ENCODE peak calls at places on chromosomes 2 and 18, in ten cellular contexts. H is upper lobe of left lung, Q is HFF-Myc, C is fibroblast of villous mesenchyme, F is neural crest cell, M is lung, E is GM20000, I is H9, W is activated B cell treated with CpG ODN at 0.5 μM for 24 hours, N is Calu3. G is an unnamed sample.
A peak's percentile ranks its signal among the peaks of the same experiment; 100 is the strongest.

GRCh38 chr2:238645095-238645494 is 202.8 kb upstream of the TWIST2 start:
- DNase-seq in H (no peak), C (no peak), F (no peak), E (no peak), W (no peak), Q (no peak), M (no peak), I (no peak), N (no peak), G (no peak)

GRCh38 chr2:43034921-43035320 is 191.5 kb downstream of the ZFP36L2 start:
- DNase-seq in F (no peak), W (no peak), H (no peak), Q (no peak), N (no peak), C (no peak), M (no peak), E (no peak), I (no peak), G (no peak)

GRCh38 chr2:20652673-20653575 is 2.0 kb upstream of the HS1BP3 start:
- DNase-seq in Q (no peak), H (no peak), W (no peak), E (no peak), I (no peak), M (no peak), C (no peak), F (no peak), N (no peak), G (no peak)

GRCh38 chr2:182915369-182916326 is 49.2 kb upstream of the FRZB start:
- DNase-seq in I (no peak), N (no peak), Q (peak; percentile 42), E (no peak), M (no peak), F (no peak), H (no peak), C (peak; percentile 71), W (no peak), G (no peak)

GRCh38 chr2:139916822-139917221 is 1136.6 kb upstream of the NXPH2 start:
- DNase-seq in W (no peak), I (no peak), N (no peak), H (no peak), C (no peak), M (no peak), Q (no peak), E (no peak), F (no peak), G (no peak)

GRCh38 chr2:184721881-184722280 is 123.6 kb downstream of the ZNF804A start:
- DNase-seq in E (no peak), F (no peak), C (no peak), Q (no peak), I (no peak), M (no peak), W (no peak), H (no peak), N (no peak), G (no peak)

GRCh38 chr2:64914735-64915509 is 74.3 kb upstream of the SLC1A4 start:
- DNase-seq in M (no peak), H (no peak), W (no peak), C (peak; percentile 86), F (no peak), I (no peak), Q (peak; percentile 36), N (no peak), E (peak; percentile 70), G (no peak)

GRCh38 chr2:12083081-12083569 is 336.7 kb downstream of the LPIN1 start:
- DNase-seq in M (no peak), E (no peak), I (peak; percentile 73), Q (no peak), W (no peak), C (no peak), N (no peak), F (no peak), H (no peak), G (no peak)

GRCh38 chr18:63762518-63762917 is 12.7 kb upstream of the SERPINB7 start:
- DNase-seq in C (peak; percentile 52), I (no peak), E (no peak), W (no peak), M (no peak), F (no peak), Q (no peak), H (no peak), N (no peak), G (no peak)

GRCh38 chr2:26732446-26732845 is 31.6 kb upstream of the SLC35F6 start:
- DNase-seq in I (no peak), W (no peak), H (no peak), F (no peak), M (no peak), E (no peak), N (no peak), Q (no peak), C (no peak), G (no peak)

GRCh38 chr2:166419616-166419934 is 43.8 kb upstream of the SCN9A start:
- DNase-seq in F (no peak), M (no peak), Q (no peak), W (no peak), I (no peak), C (peak; percentile 53), N (no peak), H (no peak), E (no peak), G (no peak)

GRCh38 chr2:150663143-150663542 is 175.7 kb upstream of the RND3 start:
- DNase-seq in N (no peak), E (no peak), W (no peak), F (no peak), Q (peak; percentile 90), H (no peak), I (no peak), C (peak; percentile 59), M (no peak), G (no peak)

GRCh38 chr2:157032019-157032418 is 225.5 kb upstream of the GALNT5 start:
- DNase-seq in F (no peak), I (no peak), W (no peak), M (no peak), C (peak; percentile 52), N (peak; percentile 18), Q (peak; percentile 59), E (no peak), H (no peak), G (no peak)

GRCh38 chr2:143110759-143111428 is 18.3 kb upstream of the ARHGAP15 start:
- DNase-seq in I (peak; percentile 63), Q (peak; percentile 46), M (peak; percentile 64), H (peak; percentile 67), C (peak; percentile 59), E (peak; percentile 62), W (no peak), N (peak; percentile 61), F (peak; percentile 63), G (peak; percentile 64)
- TF ChIP-seq CTCF in I (peak; percentile 82), Q (peak; percentile 68), M (peak; percentile 59), H (peak; percentile 43), C (peak; percentile 63), E (peak; percentile 32), W (peak; percentile 77), N (peak; percentile 48), F (peak; percentile 83), G (peak; percentile 75)

DNA sequence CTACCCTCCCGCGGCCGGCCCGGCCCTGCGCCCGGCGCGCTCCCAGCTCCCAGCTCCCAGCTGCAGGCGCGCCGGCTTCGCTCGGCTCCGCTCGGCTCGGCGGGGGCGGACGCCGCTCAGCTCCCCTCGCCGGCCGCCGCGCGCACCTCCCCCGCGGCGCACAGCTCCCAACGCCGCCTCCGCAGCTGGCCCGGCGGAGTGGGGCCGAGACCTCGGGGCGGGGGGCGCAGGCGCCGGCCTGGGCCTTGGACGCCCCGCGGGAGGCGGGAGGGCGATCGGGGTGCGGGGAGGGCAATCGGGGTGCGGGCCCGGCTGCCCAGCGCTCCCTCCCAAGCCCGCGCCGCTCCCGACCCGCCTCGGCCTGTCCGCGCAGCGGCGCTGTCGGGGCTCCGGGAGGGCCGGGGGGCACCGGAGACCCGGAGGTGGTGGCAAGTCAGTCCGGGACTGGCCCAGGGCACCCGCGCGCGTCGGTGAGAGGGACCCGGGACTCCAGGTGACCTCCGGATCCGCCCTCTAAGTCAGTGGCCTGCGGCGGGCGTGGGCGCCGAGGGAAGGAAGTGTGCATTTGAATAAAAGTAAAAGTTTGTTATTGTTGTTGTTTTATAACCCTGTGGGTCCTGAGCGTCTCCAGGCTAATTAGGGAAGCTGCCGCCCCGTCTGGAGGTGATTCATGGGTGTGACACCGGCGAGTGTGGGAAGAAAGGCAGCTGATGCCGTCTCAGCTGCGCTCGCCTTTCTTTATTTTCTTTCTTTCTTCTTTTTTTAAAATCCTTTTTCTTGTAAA is at the start of gene CRACDL:
- DNase-seq in I (no peak), M (no peak), Q (no peak), E (peak; percentile 53), C (no peak), H (no peak), F (no peak), N (peak; percentile 37), W (peak; percentile 29), G (peak; percentile 30)
- TF ChIP-seq CTCF in I (peak; percentile 46), M (no peak), Q (no peak), E (no peak), C (no peak), H (no peak), F (no peak), N (no peak), W (no peak), G (no peak)

GRCh38 chr18:3970929-3971328 is 484.2 kb downstream of the DLGAP1 start:
- DNase-seq in H (no peak), N (no peak), Q (no peak), F (no peak), C (no peak), E (no peak), I (no peak), W (no peak), M (no peak), G (no peak)
- TF ChIP-seq CTCF in H (no peak), N (no peak), Q (peak; percentile 21), F (no peak), C (no peak), E (no peak), I (peak; percentile 57), W (no peak), M (no peak), G (no peak)

DNA sequence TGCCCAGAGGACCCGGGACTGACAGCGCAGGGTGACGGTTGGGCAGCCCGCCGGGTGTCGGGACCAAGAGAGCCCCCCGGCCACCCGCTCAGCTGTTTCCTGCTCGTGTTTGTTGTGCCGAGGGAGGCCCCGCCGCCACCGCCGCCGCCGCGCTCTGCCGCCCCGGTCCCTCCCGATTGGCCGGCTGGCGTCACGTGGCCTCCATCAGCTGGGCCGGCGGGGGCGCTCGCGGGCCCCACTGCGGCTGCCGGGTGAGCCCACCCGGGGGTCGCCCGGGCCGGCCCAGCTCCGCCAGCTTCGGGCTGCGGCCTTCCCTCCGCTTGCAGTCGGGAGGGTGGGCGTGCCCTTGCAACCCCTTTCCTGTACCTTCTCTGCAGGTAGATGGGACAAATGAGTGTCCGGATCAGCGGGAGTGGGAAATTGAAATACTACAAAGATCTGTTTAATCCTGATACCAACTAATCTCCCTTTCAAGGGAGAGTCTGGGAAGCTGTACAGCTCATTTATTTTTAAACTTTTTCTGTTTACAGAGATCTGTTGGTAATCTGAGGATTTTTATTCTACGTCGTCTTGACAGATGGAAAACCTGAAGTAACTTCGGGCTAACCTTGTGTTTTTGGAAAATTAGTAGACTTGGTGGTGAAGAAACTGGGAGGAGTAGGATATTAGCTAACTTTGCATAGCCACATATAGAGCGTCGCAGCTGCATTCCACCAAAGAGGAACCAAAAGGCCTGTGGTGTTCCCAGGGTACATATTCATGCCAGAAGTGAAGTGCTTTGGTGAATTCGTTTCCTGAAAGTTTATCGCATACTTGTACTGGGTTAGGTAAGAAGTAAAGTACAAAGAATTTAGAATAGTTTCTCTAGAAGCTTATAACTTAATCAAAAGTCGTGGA is 1.2 kb downstream of the YPEL5 start:
- DNase-seq in Q (no peak), I (peak; percentile 85), N (peak; percentile 83), W (peak; percentile 85), E (peak; percentile 93), F (peak; percentile 78), M (peak; percentile 82), C (peak; percentile 67), H (peak; percentile 89), G (peak; percentile 93)
- TF ChIP-seq CTCF in Q (no peak), I (peak; percentile 48), N (no peak), W (no peak), E (no peak), F (peak; percentile 55), M (peak; percentile 16), C (peak; percentile 29), H (peak; percentile 37), G (peak; percentile 34)

G was measured in endothelial cell.